ENCODE peak calls at places on chromosomes 2 and 18, in nine cellular contexts. One of them, this sample, is unnamed.
A peak's percentile ranks its signal among the peaks of the same experiment; 100 is the strongest.

GRCh38 chr2:105102963-105103421 is 65.1 kb downstream of the MRPS9 start:
- DNase-seq in left ventricle myocardium inferior: no peak
- DNase-seq in heart left ventricle: no peak
- DNase-seq in keratinocyte: no peak
- DNase-seq in HFFc6: peak; percentile 45
- DNase-seq in pancreas: no peak
- DNase-seq in dorsolateral prefrontal cortex: no peak
- DNase-seq in upper lobe of right lung: no peak
- DNase-seq in astrocyte: peak; percentile 91
- DNase-seq in this sample: no peak

GRCh38 chr2:15059870-15060617 is 427.5 kb downstream of the LRATD1 start:
- DNase-seq in left ventricle myocardium inferior: no peak
- DNase-seq in heart left ventricle: no peak
- DNase-seq in keratinocyte: no peak
- DNase-seq in HFFc6: no peak
- DNase-seq in pancreas: no peak
- DNase-seq in dorsolateral prefrontal cortex: no peak
- DNase-seq in upper lobe of right lung: no peak
- DNase-seq in astrocyte: no peak
- DNase-seq in this sample: no peak

GRCh38 chr18:49645836-49646235 is 84.0 kb downstream of the LIPG start:
- DNase-seq in left ventricle myocardium inferior: peak; percentile 71
- DNase-seq in heart left ventricle: peak; percentile 72
- DNase-seq in keratinocyte: no peak
- DNase-seq in HFFc6: no peak
- DNase-seq in pancreas: peak; percentile 24
- DNase-seq in dorsolateral prefrontal cortex: no peak
- DNase-seq in upper lobe of right lung: no peak
- DNase-seq in astrocyte: peak; percentile 58
- DNase-seq in this sample: no peak

GRCh38 chr2:186713664-186714063 is 19.8 kb downstream of the FAM171B start:
- DNase-seq in left ventricle myocardium inferior: no peak
- DNase-seq in heart left ventricle: no peak
- DNase-seq in keratinocyte: no peak
- DNase-seq in HFFc6: no peak
- DNase-seq in pancreas: no peak
- DNase-seq in dorsolateral prefrontal cortex: no peak
- DNase-seq in upper lobe of right lung: no peak
- DNase-seq in astrocyte: no peak
- DNase-seq in this sample: no peak

GRCh38 chr2:130355181-130355577 is 677 bp upstream of the PTPN18 start:
- DNase-seq in left ventricle myocardium inferior: no peak
- DNase-seq in heart left ventricle: no peak
- DNase-seq in keratinocyte: no peak
- DNase-seq in HFFc6: no peak
- DNase-seq in pancreas: no peak
- DNase-seq in dorsolateral prefrontal cortex: no peak
- DNase-seq in upper lobe of right lung: no peak
- DNase-seq in astrocyte: no peak
- DNase-seq in this sample: no peak

GRCh38 chr2:240615830-240616547 is 9.3 kb upstream of the GPR35 start:
- DNase-seq in left ventricle myocardium inferior: no peak
- DNase-seq in heart left ventricle: no peak
- DNase-seq in keratinocyte: no peak
- DNase-seq in HFFc6: no peak
- DNase-seq in pancreas: no peak
- DNase-seq in dorsolateral prefrontal cortex: peak; percentile 35
- DNase-seq in upper lobe of right lung: peak; percentile 36
- DNase-seq in astrocyte: peak; percentile 6
- DNase-seq in this sample: no peak

GRCh38 chr2:100755441-100755840 is 64.5 kb upstream of the NPAS2 start:
- DNase-seq in left ventricle myocardium inferior: no peak
- DNase-seq in heart left ventricle: no peak
- DNase-seq in keratinocyte: no peak
- DNase-seq in HFFc6: no peak
- DNase-seq in pancreas: no peak
- DNase-seq in dorsolateral prefrontal cortex: no peak
- DNase-seq in upper lobe of right lung: no peak
- DNase-seq in astrocyte: peak; percentile 79
- DNase-seq in this sample: no peak

GRCh38 chr2:83221258-83221657 is 1237.8 kb downstream of the SUCLG1 start:
- DNase-seq in left ventricle myocardium inferior: no peak
- DNase-seq in heart left ventricle: no peak
- DNase-seq in keratinocyte: no peak
- DNase-seq in HFFc6: no peak
- DNase-seq in pancreas: no peak
- DNase-seq in dorsolateral prefrontal cortex: no peak
- DNase-seq in upper lobe of right lung: no peak
- DNase-seq in astrocyte: peak; percentile 2
- DNase-seq in this sample: no peak

GRCh38 chr2:65366595-65367125 is 65.7 kb downstream of the SPRED2 start:
- DNase-seq in left ventricle myocardium inferior: no peak
- DNase-seq in heart left ventricle: peak; percentile 25
- DNase-seq in keratinocyte: peak; percentile 85
- DNase-seq in HFFc6: peak; percentile 97
- DNase-seq in pancreas: no peak
- DNase-seq in dorsolateral prefrontal cortex: no peak
- DNase-seq in upper lobe of right lung: no peak
- DNase-seq in astrocyte: peak; percentile 97
- DNase-seq in this sample: peak; percentile 67

GRCh38 chr18:70245941-70246537 is 40.6 kb upstream of the RTTN start:
- DNase-seq in left ventricle myocardium inferior: no peak
- DNase-seq in heart left ventricle: no peak
- DNase-seq in keratinocyte: no peak
- DNase-seq in HFFc6: no peak
- DNase-seq in pancreas: no peak
- DNase-seq in dorsolateral prefrontal cortex: no peak
- DNase-seq in upper lobe of right lung: no peak
- DNase-seq in astrocyte: no peak
- DNase-seq in this sample: no peak

GRCh38 chr2:112712903-112713584 is 7.8 kb upstream of the NT5DC4 start:
- DNase-seq in left ventricle myocardium inferior: no peak
- DNase-seq in heart left ventricle: no peak
- DNase-seq in keratinocyte: no peak
- DNase-seq in HFFc6: peak; percentile 56
- DNase-seq in pancreas: no peak
- DNase-seq in dorsolateral prefrontal cortex: no peak
- DNase-seq in upper lobe of right lung: no peak
- DNase-seq in astrocyte: peak; percentile 72
- DNase-seq in this sample: no peak

GRCh38 chr2:226440119-226440917 is 359.3 kb downstream of the IRS1 start:
- DNase-seq in left ventricle myocardium inferior: no peak
- DNase-seq in heart left ventricle: no peak
- DNase-seq in keratinocyte: no peak
- DNase-seq in HFFc6: no peak
- DNase-seq in pancreas: no peak
- DNase-seq in dorsolateral prefrontal cortex: no peak
- DNase-seq in upper lobe of right lung: no peak
- DNase-seq in astrocyte: peak; percentile 63
- DNase-seq in this sample: no peak

GRCh38 chr2:112137516-112138142 is 556 bp upstream of the FBLN7 start:
- DNase-seq in left ventricle myocardium inferior: no peak
- DNase-seq in heart left ventricle: no peak
- DNase-seq in keratinocyte: no peak
- DNase-seq in HFFc6: peak; percentile 10
- DNase-seq in pancreas: no peak
- DNase-seq in dorsolateral prefrontal cortex: no peak
- DNase-seq in upper lobe of right lung: no peak
- DNase-seq in astrocyte: peak; percentile 5
- DNase-seq in this sample: peak; percentile 13

GRCh38 chr2:134202361-134202760 is 51.5 kb upstream of the MGAT5 start:
- DNase-seq in left ventricle myocardium inferior: no peak
- DNase-seq in heart left ventricle: no peak
- DNase-seq in keratinocyte: no peak
- DNase-seq in HFFc6: no peak
- DNase-seq in pancreas: no peak
- DNase-seq in dorsolateral prefrontal cortex: no peak
- DNase-seq in upper lobe of right lung: no peak
- DNase-seq in astrocyte: no peak
- DNase-seq in this sample: no peak

GRCh38 chr18:51151568-51152511 is 45.6 kb downstream of the MEX3C start:
- DNase-seq in left ventricle myocardium inferior: no peak
- DNase-seq in heart left ventricle: no peak
- DNase-seq in keratinocyte: no peak
- DNase-seq in HFFc6: no peak
- DNase-seq in pancreas: no peak
- DNase-seq in dorsolateral prefrontal cortex: no peak
- DNase-seq in upper lobe of right lung: no peak
- DNase-seq in astrocyte: no peak
- DNase-seq in this sample: no peak
- TF ChIP-seq CTCF in left ventricle myocardium inferior: no peak
- TF ChIP-seq CTCF in heart left ventricle: no peak
- TF ChIP-seq CTCF in keratinocyte: no peak
- TF ChIP-seq CTCF in HFFc6: no peak
- TF ChIP-seq CTCF in pancreas: no peak
- TF ChIP-seq CTCF in dorsolateral prefrontal cortex: no peak
- TF ChIP-seq CTCF in upper lobe of right lung: no peak
- TF ChIP-seq CTCF in astrocyte: no peak
- TF ChIP-seq CTCF in this sample: no peak

GRCh38 chr18:55477537-55478300 is 110.3 kb downstream of the TCF4 start:
- DNase-seq in left ventricle myocardium inferior: no peak
- DNase-seq in heart left ventricle: no peak
- DNase-seq in keratinocyte: no peak
- DNase-seq in HFFc6: peak; percentile 49
- DNase-seq in pancreas: peak; percentile 12
- DNase-seq in dorsolateral prefrontal cortex: no peak
- DNase-seq in upper lobe of right lung: no peak
- DNase-seq in astrocyte: peak; percentile 72
- DNase-seq in this sample: peak; percentile 10
- TF ChIP-seq CTCF in left ventricle myocardium inferior: peak; percentile 45
- TF ChIP-seq CTCF in heart left ventricle: no peak
- TF ChIP-seq CTCF in keratinocyte: peak; percentile 41
- TF ChIP-seq CTCF in HFFc6: peak; percentile 60
- TF ChIP-seq CTCF in pancreas: no peak
- TF ChIP-seq CTCF in dorsolateral prefrontal cortex: no peak
- TF ChIP-seq CTCF in upper lobe of right lung: no peak
- TF ChIP-seq CTCF in astrocyte: peak; percentile 10
- TF ChIP-seq CTCF in this sample: no peak

GRCh38 chr2:43225788-43226557 is 433 bp downstream of the ZFP36L2 start:
- DNase-seq in left ventricle myocardium inferior: peak; percentile 75
- DNase-seq in heart left ventricle: peak; percentile 83
- DNase-seq in keratinocyte: no peak
- DNase-seq in HFFc6: peak; percentile 35
- DNase-seq in pancreas: no peak
- DNase-seq in dorsolateral prefrontal cortex: peak; percentile 54
- DNase-seq in upper lobe of right lung: peak; percentile 92
- DNase-seq in astrocyte: peak; percentile 58
- DNase-seq in this sample: peak; percentile 75
- TF ChIP-seq CTCF in left ventricle myocardium inferior: no peak
- TF ChIP-seq CTCF in heart left ventricle: no peak
- TF ChIP-seq CTCF in keratinocyte: no peak
- TF ChIP-seq CTCF in HFFc6: no peak
- TF ChIP-seq CTCF in pancreas: no peak
- TF ChIP-seq CTCF in dorsolateral prefrontal cortex: no peak
- TF ChIP-seq CTCF in upper lobe of right lung: no peak
- TF ChIP-seq CTCF in astrocyte: no peak
- TF ChIP-seq CTCF in this sample: no peak

GRCh38 chr18:13101659-13101992 is 110.5 kb downstream of the CEP192 start:
- DNase-seq in left ventricle myocardium inferior: no peak
- DNase-seq in heart left ventricle: no peak
- DNase-seq in keratinocyte: no peak
- DNase-seq in HFFc6: no peak
- DNase-seq in pancreas: no peak
- DNase-seq in dorsolateral prefrontal cortex: no peak
- DNase-seq in upper lobe of right lung: no peak
- DNase-seq in astrocyte: no peak
- DNase-seq in this sample: no peak

GRCh38 chr18:13105059-13105458 is 113.5 kb upstream of the LDLRAD4 start:
- DNase-seq in left ventricle myocardium inferior: no peak
- DNase-seq in heart left ventricle: no peak
- DNase-seq in keratinocyte: no peak
- DNase-seq in HFFc6: no peak
- DNase-seq in pancreas: no peak
- DNase-seq in dorsolateral prefrontal cortex: no peak
- DNase-seq in upper lobe of right lung: no peak
- DNase-seq in astrocyte: no peak
- DNase-seq in this sample: no peak

GRCh38 chr18:13107074-13107473 is 111.5 kb upstream of the LDLRAD4 start:
- DNase-seq in left ventricle myocardium inferior: no peak
- DNase-seq in heart left ventricle: no peak
- DNase-seq in keratinocyte: no peak
- DNase-seq in HFFc6: no peak
- DNase-seq in pancreas: no peak
- DNase-seq in dorsolateral prefrontal cortex: no peak
- DNase-seq in upper lobe of right lung: no peak
- DNase-seq in astrocyte: peak; percentile 43
- DNase-seq in this sample: no peak

GRCh38 chr18:13100942-13101658 is 109.9 kb downstream of the CEP192 start:
- DNase-seq in left ventricle myocardium inferior: no peak
- DNase-seq in heart left ventricle: no peak
- DNase-seq in keratinocyte: no peak
- DNase-seq in HFFc6: no peak
- DNase-seq in pancreas: no peak
- DNase-seq in dorsolateral prefrontal cortex: no peak
- DNase-seq in upper lobe of right lung: no peak
- DNase-seq in astrocyte: no peak
- DNase-seq in this sample: no peak

GRCh38 chr18:13103366-13103765 is 112.2 kb downstream of the CEP192 start:
- DNase-seq in left ventricle myocardium inferior: no peak
- DNase-seq in heart left ventricle: no peak
- DNase-seq in keratinocyte: no peak
- DNase-seq in HFFc6: no peak
- DNase-seq in pancreas: no peak
- DNase-seq in dorsolateral prefrontal cortex: no peak
- DNase-seq in upper lobe of right lung: no peak
- DNase-seq in astrocyte: no peak
- DNase-seq in this sample: no peak
- TF ChIP-seq CTCF in left ventricle myocardium inferior: no peak
- TF ChIP-seq CTCF in heart left ventricle: no peak
- TF ChIP-seq CTCF in keratinocyte: peak; percentile 20
- TF ChIP-seq CTCF in HFFc6: peak; percentile 67
- TF ChIP-seq CTCF in pancreas: no peak
- TF ChIP-seq CTCF in dorsolateral prefrontal cortex: no peak
- TF ChIP-seq CTCF in upper lobe of right lung: peak; percentile 15
- TF ChIP-seq CTCF in astrocyte: no peak
- TF ChIP-seq CTCF in this sample: peak; percentile 22